ENCODE peak calls at places on chromosomes 11 and 22, in nine cellular contexts. One of them, this sample, is unnamed.

GRCh38 chr11:1883342-1884122 is 8.2 kb downstream of the PRR33 start:
- DNase-seq in stimulated activated CD8-positive, alpha-beta memory T cell treated with anti-CD3 and anti-CD28 coated beads, Interleukin-15, amount 100 ng/mL, for 1 hour: no peak
- DNase-seq in esophagus squamous epithelium: no peak
- DNase-seq in fibroblast of lung: no peak
- DNase-seq in mucosa of descending colon: no peak
- DNase-seq in stimulated activated CD4-positive, alpha-beta T cell treated with anti-CD3 and anti-CD28 coated beads, Interleukin-2, amount 100 ng/mL, for 48 hours: no peak
- DNase-seq in neuronal stem cell: no peak
- DNase-seq in activated CD4-positive, alpha-beta T cell treated with anti-CD3 and anti-CD28 coated beads, Interleukin-2, amount 10 ng/mL, durations not matched to agents 7 days and 5 days: no peak
- DNase-seq in NCI-H510A: no peak
- DNase-seq in this sample: no peak

GRCh38 chr22:26512149-26512793 is at the start of gene TFIP11:
- DNase-seq in mucosa of descending colon: peak
- DNase-seq in esophagus squamous epithelium: peak
- DNase-seq in stimulated activated CD8-positive, alpha-beta memory T cell treated with anti-CD3 and anti-CD28 coated beads, Interleukin-15, amount 100 ng/mL, for 1 hour: peak
- DNase-seq in NCI-H510A: peak
- DNase-seq in fibroblast of lung: peak
- DNase-seq in stimulated activated CD4-positive, alpha-beta T cell treated with anti-CD3 and anti-CD28 coated beads, Interleukin-2, amount 100 ng/mL, for 48 hours: peak
- DNase-seq in activated CD4-positive, alpha-beta T cell treated with anti-CD3 and anti-CD28 coated beads, Interleukin-2, amount 10 ng/mL, durations not matched to agents 7 days and 5 days: peak
- DNase-seq in neuronal stem cell: peak
- DNase-seq in this sample: peak

GRCh38 chr11:65279713-65280459 is 18.1 kb downstream of the POLA2 start:
- DNase-seq in neuronal stem cell: no peak
- DNase-seq in esophagus squamous epithelium: no peak
- DNase-seq in fibroblast of lung: peak
- DNase-seq in NCI-H510A: no peak
- DNase-seq in activated CD4-positive, alpha-beta T cell treated with anti-CD3 and anti-CD28 coated beads, Interleukin-2, amount 10 ng/mL, durations not matched to agents 7 days and 5 days: no peak
- DNase-seq in stimulated activated CD8-positive, alpha-beta memory T cell treated with anti-CD3 and anti-CD28 coated beads, Interleukin-15, amount 100 ng/mL, for 1 hour: peak
- DNase-seq in mucosa of descending colon: no peak
- DNase-seq in stimulated activated CD4-positive, alpha-beta T cell treated with anti-CD3 and anti-CD28 coated beads, Interleukin-2, amount 100 ng/mL, for 48 hours: no peak
- DNase-seq in this sample: no peak

GRCh38 chr22:46193898-46194310 is 43.6 kb downstream of the PPARA start:
- DNase-seq in neuronal stem cell: no peak
- DNase-seq in NCI-H510A: no peak
- DNase-seq in activated CD4-positive, alpha-beta T cell treated with anti-CD3 and anti-CD28 coated beads, Interleukin-2, amount 10 ng/mL, durations not matched to agents 7 days and 5 days: no peak
- DNase-seq in stimulated activated CD8-positive, alpha-beta memory T cell treated with anti-CD3 and anti-CD28 coated beads, Interleukin-15, amount 100 ng/mL, for 1 hour: no peak
- DNase-seq in mucosa of descending colon: peak
- DNase-seq in fibroblast of lung: no peak
- DNase-seq in stimulated activated CD4-positive, alpha-beta T cell treated with anti-CD3 and anti-CD28 coated beads, Interleukin-2, amount 100 ng/mL, for 48 hours: no peak
- DNase-seq in esophagus squamous epithelium: no peak
- DNase-seq in this sample: no peak

GRCh38 chr11:69120096-69120875 is 35.4 kb upstream of the SMIM38 start:
- DNase-seq in esophagus squamous epithelium: no peak
- DNase-seq in neuronal stem cell: no peak
- DNase-seq in NCI-H510A: no peak
- DNase-seq in stimulated activated CD8-positive, alpha-beta memory T cell treated with anti-CD3 and anti-CD28 coated beads, Interleukin-15, amount 100 ng/mL, for 1 hour: no peak
- DNase-seq in activated CD4-positive, alpha-beta T cell treated with anti-CD3 and anti-CD28 coated beads, Interleukin-2, amount 10 ng/mL, durations not matched to agents 7 days and 5 days: no peak
- DNase-seq in stimulated activated CD4-positive, alpha-beta T cell treated with anti-CD3 and anti-CD28 coated beads, Interleukin-2, amount 100 ng/mL, for 48 hours: no peak
- DNase-seq in fibroblast of lung: no peak
- DNase-seq in mucosa of descending colon: peak
- DNase-seq in this sample: no peak

GRCh38 chr11:8779107-8779506 is 96.5 kb downstream of the RPL27A start:
- DNase-seq in stimulated activated CD8-positive, alpha-beta memory T cell treated with anti-CD3 and anti-CD28 coated beads, Interleukin-15, amount 100 ng/mL, for 1 hour: no peak
- DNase-seq in stimulated activated CD4-positive, alpha-beta T cell treated with anti-CD3 and anti-CD28 coated beads, Interleukin-2, amount 100 ng/mL, for 48 hours: no peak
- DNase-seq in neuronal stem cell: no peak
- DNase-seq in mucosa of descending colon: no peak
- DNase-seq in NCI-H510A: no peak
- DNase-seq in esophagus squamous epithelium: no peak
- DNase-seq in activated CD4-positive, alpha-beta T cell treated with anti-CD3 and anti-CD28 coated beads, Interleukin-2, amount 10 ng/mL, durations not matched to agents 7 days and 5 days: no peak
- DNase-seq in fibroblast of lung: no peak
- DNase-seq in this sample: no peak

GRCh38 chr22:50191041-50191740 is 5.5 kb downstream of the TRABD start:
- DNase-seq in esophagus squamous epithelium: peak
- DNase-seq in activated CD4-positive, alpha-beta T cell treated with anti-CD3 and anti-CD28 coated beads, Interleukin-2, amount 10 ng/mL, durations not matched to agents 7 days and 5 days: peak
- DNase-seq in fibroblast of lung: no peak
- DNase-seq in neuronal stem cell: no peak
- DNase-seq in stimulated activated CD8-positive, alpha-beta memory T cell treated with anti-CD3 and anti-CD28 coated beads, Interleukin-15, amount 100 ng/mL, for 1 hour: peak
- DNase-seq in mucosa of descending colon: peak
- DNase-seq in stimulated activated CD4-positive, alpha-beta T cell treated with anti-CD3 and anti-CD28 coated beads, Interleukin-2, amount 100 ng/mL, for 48 hours: peak
- DNase-seq in NCI-H510A: no peak
- DNase-seq in this sample: no peak

GRCh38 chr22:41933411-41934177 is 7.0 kb upstream of the TNFRSF13C start:
- DNase-seq in fibroblast of lung: no peak
- DNase-seq in NCI-H510A: no peak
- DNase-seq in esophagus squamous epithelium: no peak
- DNase-seq in mucosa of descending colon: no peak
- DNase-seq in stimulated activated CD8-positive, alpha-beta memory T cell treated with anti-CD3 and anti-CD28 coated beads, Interleukin-15, amount 100 ng/mL, for 1 hour: no peak
- DNase-seq in activated CD4-positive, alpha-beta T cell treated with anti-CD3 and anti-CD28 coated beads, Interleukin-2, amount 10 ng/mL, durations not matched to agents 7 days and 5 days: no peak
- DNase-seq in stimulated activated CD4-positive, alpha-beta T cell treated with anti-CD3 and anti-CD28 coated beads, Interleukin-2, amount 100 ng/mL, for 48 hours: no peak
- DNase-seq in neuronal stem cell: no peak
- DNase-seq in this sample: no peak

GRCh38 chr11:94511932-94512781 is at the start of gene C11orf97:
- DNase-seq in stimulated activated CD4-positive, alpha-beta T cell treated with anti-CD3 and anti-CD28 coated beads, Interleukin-2, amount 100 ng/mL, for 48 hours: peak
- DNase-seq in NCI-H510A: peak
- DNase-seq in activated CD4-positive, alpha-beta T cell treated with anti-CD3 and anti-CD28 coated beads, Interleukin-2, amount 10 ng/mL, durations not matched to agents 7 days and 5 days: peak
- DNase-seq in mucosa of descending colon: peak
- DNase-seq in fibroblast of lung: peak
- DNase-seq in neuronal stem cell: peak
- DNase-seq in esophagus squamous epithelium: no peak
- DNase-seq in stimulated activated CD8-positive, alpha-beta memory T cell treated with anti-CD3 and anti-CD28 coated beads, Interleukin-15, amount 100 ng/mL, for 1 hour: no peak
- DNase-seq in this sample: peak

GRCh38 chr22:46112405-46112804 is 37.9 kb upstream of the PPARA start:
- DNase-seq in activated CD4-positive, alpha-beta T cell treated with anti-CD3 and anti-CD28 coated beads, Interleukin-2, amount 10 ng/mL, durations not matched to agents 7 days and 5 days: no peak
- DNase-seq in stimulated activated CD8-positive, alpha-beta memory T cell treated with anti-CD3 and anti-CD28 coated beads, Interleukin-15, amount 100 ng/mL, for 1 hour: no peak
- DNase-seq in stimulated activated CD4-positive, alpha-beta T cell treated with anti-CD3 and anti-CD28 coated beads, Interleukin-2, amount 100 ng/mL, for 48 hours: no peak
- DNase-seq in mucosa of descending colon: no peak
- DNase-seq in fibroblast of lung: no peak
- DNase-seq in neuronal stem cell: no peak
- DNase-seq in esophagus squamous epithelium: no peak
- DNase-seq in NCI-H510A: no peak
- DNase-seq in this sample: no peak

GRCh38 chr22:42648368-42649260 is 578 bp downstream of the CYB5R3 start:
- DNase-seq in activated CD4-positive, alpha-beta T cell treated with anti-CD3 and anti-CD28 coated beads, Interleukin-2, amount 10 ng/mL, durations not matched to agents 7 days and 5 days: peak
- DNase-seq in mucosa of descending colon: peak
- DNase-seq in stimulated activated CD4-positive, alpha-beta T cell treated with anti-CD3 and anti-CD28 coated beads, Interleukin-2, amount 100 ng/mL, for 48 hours: peak
- DNase-seq in fibroblast of lung: peak
- DNase-seq in NCI-H510A: no peak
- DNase-seq in stimulated activated CD8-positive, alpha-beta memory T cell treated with anti-CD3 and anti-CD28 coated beads, Interleukin-15, amount 100 ng/mL, for 1 hour: peak
- DNase-seq in esophagus squamous epithelium: no peak
- DNase-seq in neuronal stem cell: no peak
- DNase-seq in this sample: no peak

This sample was measured in HEK293T.